ENCODE peak calls at places on chromosomes 6 and 20, in ten cellular contexts. K, V, R, B, L, O, G, P, C and W are unnamed samples. For H3K4me1, the result is how much of the 10 kb centered on the place peaks cover.

GRCh38 chr6:36840471-36841461 is 1.5 kb upstream of the CPNE5 start:
- DNase-seq in K (no peak), V (no peak), R (no peak), B (no peak), L (peak), O (no peak), G (peak), P (no peak), C (no peak), W (no peak)

GRCh38 chr6:118935331-118935668 is 341 bp upstream of the MCM9 start:
- DNase-seq in K (no peak), V (no peak), R (no peak), B (no peak), L (no peak), O (no peak), G (no peak), P (no peak), C (no peak), W (no peak)

GRCh38 chr6:110537208-110538123 is 61.1 kb upstream of the SLC22A16 start:
- DNase-seq in K (no peak), V (no peak), R (no peak), B (no peak), L (no peak), O (no peak), G (no peak), P (peak), C (peak), W (no peak)

GRCh38 chr6:6556162-6556737 is 32.3 kb upstream of the LY86 start:
- DNase-seq in K (no peak), V (no peak), R (no peak), B (no peak), L (no peak), O (no peak), G (no peak), P (no peak), C (no peak), W (no peak)

GRCh38 chr6:12967686-12968085 is 251.1 kb downstream of the PHACTR1 start:
- DNase-seq in K (no peak), V (no peak), R (no peak), B (no peak), L (no peak), O (no peak), G (no peak), P (no peak), C (peak), W (peak)

GRCh38 chr6:158831571-158831970 is 12.4 kb upstream of the EZR start:
- DNase-seq in K (no peak), V (no peak), R (no peak), B (no peak), L (no peak), O (no peak), G (no peak), P (no peak), C (no peak), W (no peak)

GRCh38 chr6:156809034-156809433 is 31.9 kb downstream of the ARID1B start:
- DNase-seq in K (no peak), V (no peak), R (no peak), B (no peak), L (no peak), O (no peak), G (peak), P (no peak), C (peak), W (no peak)

GRCh38 chr6:33630014-33630413 is 8.9 kb downstream of the ITPR3 start:
- DNase-seq in K (peak), V (no peak), R (no peak), B (peak), L (no peak), O (no peak), G (no peak), P (no peak), C (no peak), W (no peak)

GRCh38 chr6:151436814-151437213 is 15.1 kb downstream of the RMND1 start:
- DNase-seq in K (no peak), V (no peak), R (no peak), B (no peak), L (no peak), O (no peak), G (no peak), P (no peak), C (peak), W (no peak)

GRCh38 chr6:152462716-152463115 is 174.4 kb downstream of the SYNE1 start:
- DNase-seq in K (no peak), V (no peak), R (no peak), B (no peak), L (no peak), O (no peak), G (no peak), P (no peak), C (no peak), W (no peak)

GRCh38 chr6:16471222-16471784 is 232.9 kb downstream of the GMPR start:
- DNase-seq in K (no peak), V (no peak), R (no peak), B (no peak), L (no peak), O (no peak), G (no peak), P (no peak), C (peak), W (no peak)

GRCh38 chr6:7050911-7051779 is 56.6 kb upstream of the RREB1 start:
- DNase-seq in K (no peak), V (peak), R (peak), B (peak), L (peak), O (peak), G (peak), P (no peak), C (peak), W (no peak)

GRCh38 chr6:109202409-109203264 is 107.3 kb downstream of the CEP57L1 start:
- DNase-seq in K (no peak), V (no peak), R (no peak), B (no peak), L (no peak), O (no peak), G (no peak), P (no peak), C (no peak), W (no peak)

GRCh38 chr20:43731469-43731868 is 4.7 kb upstream of the GTSF1L start:
- DNase-seq in K (no peak), V (no peak), R (no peak), B (no peak), L (no peak), O (no peak), G (no peak), P (no peak), C (peak), W (no peak)

GRCh38 chr20:50107796-50108331 is 5.1 kb downstream of the UBE2V1 start:
- DNase-seq in K (no peak), V (no peak), R (no peak), B (no peak), L (no peak), O (no peak), G (no peak), P (no peak), C (no peak), W (no peak)

GRCh38 chr20:58716476-58717277 is 24.1 kb downstream of the NPEPL1 start:
- DNase-seq in K (peak), V (peak), R (no peak), B (peak), L (peak), O (no peak), G (no peak), P (no peak), C (peak), W (peak)

GRCh38 chr6:40626886-40627285 is 39.7 kb upstream of the LRFN2 start:
- DNase-seq in K (no peak), V (no peak), R (no peak), B (no peak), L (no peak), O (no peak), G (no peak), P (no peak), C (no peak), W (no peak)

GRCh38 chr6:76792394-76792793 is 670.9 kb downstream of the HTR1B start:
- DNase-seq in K (no peak), V (no peak), R (no peak), B (no peak), L (no peak), O (no peak), G (no peak), P (no peak), C (no peak), W (no peak)

DNA sequence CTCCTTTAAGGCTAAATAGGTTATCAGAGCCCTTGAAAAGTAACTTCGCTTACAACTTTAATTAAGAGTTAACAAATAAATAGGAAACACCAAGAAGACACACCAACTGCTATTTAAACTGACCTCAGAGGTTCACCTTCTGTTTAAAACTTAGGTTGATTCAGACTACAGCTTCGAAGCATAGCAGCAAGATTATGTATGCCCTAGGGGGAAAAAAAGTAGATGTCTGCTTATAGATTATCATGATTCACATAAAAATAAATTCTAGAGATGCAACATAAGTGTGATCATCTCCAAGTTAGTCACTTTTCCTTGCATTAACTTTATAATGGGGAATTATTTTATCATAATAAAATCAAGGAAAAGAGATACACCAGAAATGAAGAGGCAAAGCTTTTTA is 8.9 kb downstream of the PNISR start:
- DNase-seq in K (no peak), V (no peak), R (no peak), B (no peak), L (no peak), O (no peak), G (no peak), P (no peak), C (no peak), W (no peak)
- H3K4me1 ChIP-seq in K (half or more), V (under half), R (half or more), B (half or more), L (half or more), O (under half), G (under half), P (under half), C (under half), W (under half)

GRCh38 chr20:63944078-63944941 is 11.9 kb downstream of the UCKL1 start:
- DNase-seq in K (peak), V (no peak), R (no peak), B (no peak), L (no peak), O (no peak), G (peak), P (no peak), C (no peak), W (no peak)

GRCh38 chr20:63945031-63945658 is 11.1 kb downstream of the UCKL1 start:
- DNase-seq in K (no peak), V (no peak), R (no peak), B (no peak), L (no peak), O (no peak), G (peak), P (no peak), C (no peak), W (no peak)

GRCh38 chr20:63943007-63943807 is 13.0 kb downstream of the UCKL1 start:
- DNase-seq in K (peak), V (peak), R (no peak), B (no peak), L (no peak), O (no peak), G (peak), P (no peak), C (no peak), W (no peak)

GRCh38 chr20:63942250-63943006 is 13.8 kb downstream of the UCKL1 start:
- DNase-seq in K (peak), V (peak), R (no peak), B (peak), L (peak), O (no peak), G (peak), P (peak), C (peak), W (no peak)

GRCh38 chr20:63943808-63944077 is 12.5 kb downstream of the UCKL1 start:
- DNase-seq in K (no peak), V (no peak), R (no peak), B (no peak), L (no peak), O (no peak), G (peak), P (no peak), C (no peak), W (no peak)
- H3K4me1 ChIP-seq in K (under half), V (under half), R (under half), B (half or more), L (under half), O (under half), G (under half), P (under half), C (under half), W (under half)

DNA sequence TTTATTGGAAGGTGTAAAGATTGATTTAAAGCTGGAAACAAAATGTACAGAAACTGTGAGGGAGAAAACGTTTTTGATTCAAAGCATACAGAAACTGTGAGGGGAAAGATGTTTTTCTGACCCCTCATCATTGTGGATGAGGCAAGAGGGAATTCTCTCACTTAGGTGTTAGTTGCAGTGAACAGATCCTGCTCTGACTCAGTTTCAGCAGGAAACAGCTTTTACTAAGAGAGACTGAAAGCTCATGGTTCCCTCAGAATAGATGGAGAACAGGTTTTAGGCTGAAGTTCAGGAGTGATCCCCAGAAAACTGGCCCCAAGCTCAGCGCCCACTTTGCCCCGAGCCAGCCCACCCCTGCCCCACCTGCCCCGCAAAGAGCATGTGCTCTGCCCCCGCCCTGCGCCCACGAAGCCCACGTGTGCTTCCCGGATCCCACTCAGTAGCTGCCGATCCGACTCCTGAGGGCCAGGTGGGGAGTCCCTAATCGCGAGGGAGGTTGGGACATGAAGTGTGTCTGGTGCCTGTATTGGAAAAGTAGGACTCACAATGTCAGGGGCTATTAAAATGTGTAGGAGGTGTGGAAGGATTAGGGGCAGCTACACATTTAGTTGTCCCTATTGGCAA is 41.2 kb downstream of the DUSP22 start:
- DNase-seq in K (no peak), V (no peak), R (no peak), B (no peak), L (no peak), O (no peak), G (peak), P (no peak), C (no peak), W (no peak)
- H3K4me1 ChIP-seq in K (under half), V (under half), R (under half), B (under half), L (under half), O (under half), G (under half), P (under half), C (under half), W (under half)

DNA sequence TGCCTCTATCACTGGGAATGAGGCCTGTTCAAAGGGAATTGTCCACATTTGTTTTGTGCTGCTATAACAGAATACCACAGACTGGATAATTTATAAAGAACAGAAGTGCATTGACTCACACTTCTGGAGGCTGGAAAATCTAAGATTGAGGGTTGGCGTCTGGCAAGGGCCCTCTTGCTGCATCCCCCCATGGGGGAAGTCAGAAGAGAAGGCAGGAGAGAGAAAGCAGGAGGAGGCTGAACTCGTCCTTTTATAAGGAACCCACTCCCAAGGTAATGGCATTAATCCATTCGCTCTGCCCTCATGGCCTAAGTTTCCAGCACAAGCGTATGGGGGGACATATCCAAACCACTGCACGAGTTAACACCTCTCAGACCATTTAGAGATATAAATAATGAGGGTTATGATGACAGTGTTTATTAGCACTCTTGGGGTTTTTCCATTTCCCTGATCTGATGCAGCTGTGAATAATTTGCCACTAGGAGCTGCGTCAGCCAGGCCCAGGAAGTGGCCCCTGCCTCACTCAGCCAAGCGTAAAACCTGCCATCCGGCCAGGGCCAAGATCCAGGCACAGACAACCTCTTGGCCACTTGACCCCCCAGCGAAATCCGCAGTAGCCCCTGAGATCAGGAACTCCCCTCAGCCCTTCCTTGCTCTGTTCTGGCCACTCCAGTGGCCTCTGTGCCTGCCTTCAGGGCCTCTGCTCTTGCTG is 14.2 kb upstream of the SLCO4A1 start:
- DNase-seq in K (no peak), V (no peak), R (no peak), B (no peak), L (no peak), O (no peak), G (no peak), P (no peak), C (peak), W (no peak)
- H3K4me1 ChIP-seq in K (under half), V (under half), R (under half), B (under half), L (under half), O (under half), G (under half), P (under half), C (under half), W (under half)

DNA sequence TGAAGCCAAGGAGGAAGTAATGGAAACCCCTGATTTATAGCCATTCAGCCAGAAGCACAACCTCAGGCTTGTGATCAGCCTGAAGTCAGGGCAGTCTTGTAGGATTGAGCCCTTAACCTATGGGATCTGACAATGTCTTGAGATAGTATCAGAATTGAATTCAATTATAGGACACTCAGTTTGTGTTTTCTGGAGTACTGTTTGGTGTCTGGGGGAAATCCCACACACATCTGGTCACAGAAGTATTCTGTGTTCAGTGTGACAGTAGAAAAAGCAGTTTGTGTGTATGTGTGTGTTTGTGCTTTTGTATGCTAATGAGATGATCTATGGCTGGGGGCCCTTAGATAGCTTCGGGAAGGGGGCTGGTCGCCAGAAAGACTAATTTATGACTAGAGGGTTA is 5.7 kb downstream of the NT5E start:
- DNase-seq in K (no peak), V (no peak), R (no peak), B (no peak), L (no peak), O (no peak), G (no peak), P (no peak), C (no peak), W (no peak)
- H3K4me1 ChIP-seq in K (half or more), V (under half), R (under half), B (half or more), L (half or more), O (under half), G (under half), P (under half), C (under half), W (under half)

DNA sequence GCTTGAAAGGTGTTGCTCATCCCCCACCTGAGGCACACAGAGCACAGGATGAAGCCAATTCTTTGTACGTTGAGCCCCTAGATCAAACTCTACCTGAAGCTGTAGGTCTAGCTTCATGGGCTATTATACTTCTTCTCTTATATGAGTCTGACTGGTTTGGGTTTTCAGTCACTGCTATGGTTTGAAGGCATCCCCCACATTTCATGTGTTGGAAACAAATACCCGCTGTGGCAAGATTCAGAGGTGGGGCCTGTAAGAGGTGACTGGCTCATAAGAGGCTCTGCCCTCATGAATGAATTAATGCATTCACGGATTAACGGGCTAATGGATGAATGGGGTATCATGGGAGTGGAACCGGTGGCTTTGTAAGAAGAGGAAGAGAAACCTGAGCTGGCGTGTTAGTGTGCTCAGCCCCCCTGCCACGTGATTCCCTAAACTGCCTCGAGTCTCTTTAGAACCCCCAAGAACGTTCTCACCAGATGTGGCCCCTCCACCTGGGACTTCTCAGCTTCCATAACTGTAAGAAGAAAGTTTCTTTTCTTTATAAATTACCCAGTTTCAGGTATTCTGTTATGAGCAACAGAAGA is 39.2 kb downstream of the PREX1 start:
- DNase-seq in K (no peak), V (no peak), R (no peak), B (no peak), L (no peak), O (no peak), G (no peak), P (no peak), C (no peak), W (no peak)
- H3K4me1 ChIP-seq in K (under half), V (under half), R (half or more), B (under half), L (half or more), O (under half), G (under half), P (under half), C (under half), W (under half)

GRCh38 chr6:307065-307814 is 15.0 kb downstream of the DUSP22 start:
- DNase-seq in K (peak), V (no peak), R (no peak), B (no peak), L (no peak), O (no peak), G (no peak), P (no peak), C (no peak), W (no peak)

GRCh38 chr6:305371-306206 is 13.3 kb downstream of the DUSP22 start:
- DNase-seq in K (peak), V (no peak), R (no peak), B (no peak), L (no peak), O (no peak), G (no peak), P (no peak), C (no peak), W (no peak)

GRCh38 chr6:307874-308273 is 15.6 kb downstream of the DUSP22 start:
- DNase-seq in K (peak), V (no peak), R (no peak), B (no peak), L (no peak), O (no peak), G (no peak), P (no peak), C (no peak), W (no peak)

GRCh38 chr6:308307-308706 is 16.0 kb downstream of the DUSP22 start:
- DNase-seq in K (peak), V (no peak), R (no peak), B (no peak), L (no peak), O (no peak), G (no peak), P (no peak), C (no peak), W (no peak)

DNA sequence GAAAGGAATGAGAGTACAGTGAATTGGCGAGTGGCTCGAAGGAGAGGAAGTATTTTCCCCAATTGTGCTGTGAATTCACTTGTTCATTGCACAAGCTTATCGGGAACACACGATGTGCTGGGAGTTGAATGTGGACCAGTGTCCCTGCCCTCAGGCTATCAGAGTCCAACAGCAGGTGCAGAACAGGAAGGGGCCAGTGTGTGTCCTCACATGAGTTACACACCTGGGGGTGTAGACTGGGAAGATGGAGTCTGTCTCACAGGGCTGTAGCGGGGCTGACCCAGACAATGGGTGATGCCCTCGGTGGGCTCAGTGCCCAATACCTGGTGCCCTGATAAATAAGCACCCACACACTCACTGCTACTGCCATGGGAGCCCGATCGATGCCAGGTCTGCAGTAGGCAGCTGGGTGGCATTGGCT is 14.4 kb downstream of the DUSP22 start:
- DNase-seq in K (peak), V (no peak), R (no peak), B (peak), L (no peak), O (no peak), G (no peak), P (no peak), C (no peak), W (no peak)
- H3K4me1 ChIP-seq in K (under half), V (under half), R (under half), B (under half), L (under half), O (under half), G (under half), P (under half), C (under half), W (under half)